ENCODE peak calls at places on chromosomes 7 and 10, in seven cellular contexts. W, Z, J, H, D, I and S are unnamed samples.

GRCh38 chr7:57868771-57869483 is 418.9 kb downstream of the ZNF716 start:
- DNase-seq in W (no peak), Z (no peak), J (no peak), H (no peak), D (no peak), I (peak), S (no peak)

GRCh38 chr7:46033592-46033991 is 112.5 kb upstream of the IGFBP3 start:
- DNase-seq in W (no peak), Z (no peak), J (no peak), H (no peak), D (no peak), I (no peak), S (no peak)

GRCh38 chr7:106844286-106844997 is 20.6 kb upstream of the PIK3CG start:
- DNase-seq in W (no peak), Z (no peak), J (no peak), H (no peak), D (no peak), I (no peak), S (no peak)

GRCh38 chr10:78713659-78714058 is 355.1 kb upstream of the ZMIZ1 start:
- DNase-seq in W (no peak), Z (no peak), J (no peak), H (no peak), D (no peak), I (no peak), S (no peak)

GRCh38 chr10:30114871-30115270 is 55.5 kb upstream of the JCAD start:
- DNase-seq in W (peak), Z (no peak), J (no peak), H (no peak), D (no peak), I (peak), S (no peak)

GRCh38 chr10:44752451-44753441 is 158.4 kb upstream of the TMEM72 start:
- DNase-seq in W (peak), Z (no peak), J (no peak), H (no peak), D (no peak), I (peak), S (peak)

GRCh38 chr7:13414661-13415105 is 574.8 kb downstream of the ETV1 start:
- DNase-seq in W (peak), Z (no peak), J (no peak), H (no peak), D (no peak), I (peak), S (peak)

GRCh38 chr10:77490512-77490911 is 147.1 kb downstream of the KCNMA1 start:
- DNase-seq in W (no peak), Z (no peak), J (no peak), H (no peak), D (no peak), I (no peak), S (no peak)

GRCh38 chr10:112852308-112852707 is 97.7 kb upstream of the TCF7L2 start:
- DNase-seq in W (no peak), Z (no peak), J (no peak), H (no peak), D (no peak), I (no peak), S (no peak)

GRCh38 chr7:35975851-35976454 is 175.1 kb downstream of the SEPTIN7 start:
- DNase-seq in W (peak), Z (no peak), J (peak), H (no peak), D (no peak), I (peak), S (peak)

GRCh38 chr10:127346604-127347003 is 150.2 kb upstream of the INSYN2A start:
- DNase-seq in W (no peak), Z (no peak), J (no peak), H (no peak), D (peak), I (no peak), S (no peak)

GRCh38 chr10:43759216-43759615 is 110.5 kb upstream of the ZNF32 start:
- DNase-seq in W (no peak), Z (no peak), J (no peak), H (no peak), D (no peak), I (no peak), S (no peak)

DNA sequence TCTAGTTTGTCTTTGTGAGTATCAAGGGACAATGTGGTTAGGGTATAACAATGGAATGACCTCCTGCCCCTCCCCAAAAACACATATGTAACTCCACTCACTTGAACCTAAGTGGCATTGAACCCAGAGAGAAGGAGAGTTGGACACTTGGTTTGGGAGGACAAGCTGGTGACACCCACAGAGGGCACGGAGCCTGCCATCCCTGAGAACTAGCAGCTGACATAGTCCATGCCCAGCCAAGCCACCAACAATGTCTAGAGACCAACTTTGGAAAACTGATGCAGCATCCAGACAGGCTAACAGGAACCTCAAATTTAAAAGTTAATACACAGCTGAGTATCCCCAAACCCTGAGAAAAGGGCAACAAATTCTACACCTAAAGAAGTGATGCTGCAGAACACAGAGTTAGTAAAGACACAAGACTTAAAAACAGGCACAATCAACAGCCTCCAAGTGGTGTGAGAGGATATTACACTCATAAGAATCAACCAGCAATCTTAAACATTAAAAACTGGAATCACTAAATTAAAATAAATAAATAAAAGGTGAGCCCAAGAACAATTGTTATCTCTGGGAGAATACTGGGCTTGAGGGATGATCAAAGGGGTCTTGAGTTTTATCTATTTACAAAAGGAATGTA is 27.2 kb downstream of the NUDCD3 start:
- DNase-seq in W (no peak), Z (no peak), J (no peak), H (no peak), D (no peak), I (peak), S (no peak)
- TF ChIP-seq CTCF in W (peak), Z (peak), J (peak), H (no peak), D (peak), I (peak), S (peak)

GRCh38 chr7:151351967-151352366 is 10.4 kb downstream of the NUB1 start:
- DNase-seq in W (no peak), Z (no peak), J (no peak), H (peak), D (peak), I (no peak), S (no peak)

GRCh38 chr7:151352512-151352911 is 10.9 kb downstream of the NUB1 start:
- DNase-seq in W (no peak), Z (no peak), J (no peak), H (no peak), D (no peak), I (no peak), S (no peak)

GRCh38 chr7:151349507-151349853 is 7.9 kb downstream of the NUB1 start:
- DNase-seq in W (no peak), Z (no peak), J (no peak), H (peak), D (peak), I (no peak), S (no peak)

GRCh38 chr7:151348970-151349369 is 7.4 kb downstream of the NUB1 start:
- DNase-seq in W (no peak), Z (no peak), J (no peak), H (no peak), D (peak), I (no peak), S (no peak)

GRCh38 chr7:151351027-151351426 is 9.4 kb downstream of the NUB1 start:
- DNase-seq in W (no peak), Z (no peak), J (peak), H (peak), D (peak), I (no peak), S (no peak)
- TF ChIP-seq CTCF in W (peak), Z (no peak), J (peak), H (no peak), D (peak), I (no peak), S (peak)

DNA sequence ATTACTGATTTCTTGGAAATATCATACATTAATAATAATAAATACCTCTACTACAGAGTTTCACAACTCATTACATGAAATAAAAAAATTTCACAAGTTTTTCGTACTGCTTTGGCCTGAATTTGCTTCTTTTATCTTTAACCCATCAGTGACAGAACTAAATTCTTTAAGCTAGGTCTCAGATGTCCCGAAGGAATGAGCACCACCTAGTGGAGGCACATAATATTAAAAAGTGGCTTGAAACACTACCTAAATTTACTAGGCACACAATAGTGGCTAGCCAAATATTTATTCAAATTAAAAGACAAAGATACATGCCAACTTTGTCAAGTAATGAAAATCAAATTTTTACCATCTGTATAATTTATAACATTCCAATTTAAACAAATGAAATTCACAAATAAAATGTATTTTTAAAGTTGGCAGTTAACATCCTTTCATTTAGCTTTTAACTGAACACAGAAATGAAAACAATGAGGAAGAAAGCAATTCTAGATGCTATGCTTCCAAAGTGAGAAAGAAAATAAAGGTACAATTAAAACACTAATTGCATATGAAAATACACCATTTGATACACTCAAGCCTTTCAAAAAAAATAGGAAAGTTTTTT is 123.3 kb downstream of the MPP7 start:
- DNase-seq in W (peak), Z (no peak), J (peak), H (no peak), D (peak), I (peak), S (no peak)
- TF ChIP-seq CTCF in W (peak), Z (peak), J (peak), H (peak), D (peak), I (peak), S (peak)

DNA sequence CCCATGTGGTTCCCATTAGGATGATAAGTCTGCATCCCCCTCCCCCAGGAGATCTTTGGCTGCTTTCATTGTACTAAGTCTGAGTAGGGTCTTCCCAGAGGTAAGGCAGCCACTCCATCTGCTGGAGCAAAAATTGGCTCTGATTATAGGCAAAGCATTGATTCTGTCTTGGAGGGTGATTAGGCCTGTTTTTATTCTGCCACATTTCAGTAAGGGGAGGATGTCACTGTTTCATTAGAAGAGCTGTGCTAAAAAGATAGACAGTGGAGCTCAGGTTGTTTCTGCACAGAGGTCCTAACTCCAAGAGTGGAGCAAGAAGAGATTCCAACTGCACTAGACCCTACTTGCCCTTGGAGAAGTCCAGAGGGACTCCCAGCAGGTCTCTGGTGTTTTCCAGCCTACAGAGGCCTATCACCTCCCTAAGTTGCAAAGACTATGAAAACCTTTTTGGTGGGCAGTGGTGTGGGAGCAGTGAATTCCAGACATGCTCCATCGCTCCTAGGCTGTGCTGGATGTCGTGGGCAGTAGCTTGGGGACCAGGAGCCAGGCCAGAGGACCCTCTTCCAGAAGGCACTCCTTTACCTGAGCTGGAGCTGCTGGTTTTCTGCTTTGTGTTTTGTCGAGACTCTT is 7.2 kb upstream of the HOXA2 start:
- DNase-seq in W (no peak), Z (no peak), J (no peak), H (no peak), D (no peak), I (no peak), S (no peak)
- TF ChIP-seq CTCF in W (no peak), Z (no peak), J (no peak), H (no peak), D (no peak), I (no peak), S (no peak)

DNA sequence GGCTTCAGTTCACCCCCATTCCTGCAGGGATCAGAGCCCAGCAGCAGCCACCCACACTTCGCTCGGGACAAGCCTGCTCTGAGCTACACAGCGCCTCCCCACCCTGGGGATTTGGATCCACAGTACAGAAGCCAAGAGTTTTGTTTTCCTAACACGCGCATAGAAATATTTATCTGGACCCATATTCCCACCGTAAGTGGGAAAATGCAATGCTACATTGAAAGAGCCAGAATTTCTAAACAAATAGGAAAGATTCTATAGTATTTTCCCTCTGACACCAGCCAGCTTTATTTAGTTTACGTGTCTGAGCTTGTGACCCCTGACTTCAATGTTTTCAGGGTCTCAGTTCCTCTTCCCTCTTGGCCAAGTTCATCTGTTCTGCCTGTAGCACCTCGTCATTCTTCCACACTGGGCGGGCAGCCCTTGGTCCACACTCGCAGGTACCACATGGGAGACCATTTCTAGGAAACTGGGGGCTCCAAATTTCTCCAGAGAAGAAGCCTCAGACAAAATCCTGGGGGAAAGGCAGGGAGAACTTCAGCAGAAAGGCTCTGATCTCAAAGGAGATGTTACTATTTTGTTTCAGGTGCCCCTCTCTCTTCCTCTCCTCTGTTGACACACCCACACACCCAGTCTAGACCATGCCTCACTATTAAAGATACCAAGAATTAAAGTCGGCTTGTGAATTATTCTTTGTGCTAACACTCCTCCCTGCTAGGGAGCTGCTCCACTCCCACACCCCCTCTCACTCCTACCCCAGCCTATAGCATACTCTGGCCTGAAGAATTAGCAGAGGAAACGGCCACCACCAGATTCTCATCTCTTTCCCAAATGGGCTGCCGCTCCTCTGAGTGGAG is 116.0 kb upstream of the PCGF5 start:
- DNase-seq in W (no peak), Z (no peak), J (no peak), H (no peak), D (no peak), I (peak), S (no peak)
- TF ChIP-seq CTCF in W (no peak), Z (no peak), J (no peak), H (no peak), D (no peak), I (peak), S (no peak)

DNA sequence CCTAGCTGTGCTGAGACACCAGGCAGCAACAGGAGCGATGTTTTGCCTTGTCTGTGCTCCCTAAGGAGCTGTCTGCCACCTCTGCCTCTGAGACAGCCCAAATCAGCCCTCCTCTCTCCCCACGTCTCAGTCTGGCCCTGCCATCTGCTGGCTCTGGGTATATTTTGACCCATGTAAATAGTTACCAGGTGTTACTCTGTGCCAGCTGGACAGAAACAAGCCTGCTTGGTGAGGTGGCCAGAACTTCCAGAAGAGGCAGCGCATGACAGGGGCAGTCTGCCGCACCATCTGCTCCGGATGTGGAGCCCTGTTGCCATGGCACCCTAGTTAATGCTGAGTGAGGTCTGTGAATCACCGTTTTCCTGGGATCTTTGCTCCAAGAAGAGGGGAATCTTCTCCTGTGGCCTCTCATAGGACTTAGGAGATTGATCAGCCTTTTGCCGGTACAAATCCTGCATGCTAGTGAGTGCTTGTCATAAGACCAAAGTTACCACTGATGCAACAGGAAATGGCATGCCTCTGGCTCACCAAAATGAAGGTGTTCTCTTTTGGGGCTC is 31.8 kb downstream of the GSTO2 start:
- DNase-seq in W (peak), Z (no peak), J (peak), H (no peak), D (no peak), I (peak), S (peak)
- TF ChIP-seq CTCF in W (peak), Z (no peak), J (peak), H (no peak), D (no peak), I (no peak), S (peak)

DNA sequence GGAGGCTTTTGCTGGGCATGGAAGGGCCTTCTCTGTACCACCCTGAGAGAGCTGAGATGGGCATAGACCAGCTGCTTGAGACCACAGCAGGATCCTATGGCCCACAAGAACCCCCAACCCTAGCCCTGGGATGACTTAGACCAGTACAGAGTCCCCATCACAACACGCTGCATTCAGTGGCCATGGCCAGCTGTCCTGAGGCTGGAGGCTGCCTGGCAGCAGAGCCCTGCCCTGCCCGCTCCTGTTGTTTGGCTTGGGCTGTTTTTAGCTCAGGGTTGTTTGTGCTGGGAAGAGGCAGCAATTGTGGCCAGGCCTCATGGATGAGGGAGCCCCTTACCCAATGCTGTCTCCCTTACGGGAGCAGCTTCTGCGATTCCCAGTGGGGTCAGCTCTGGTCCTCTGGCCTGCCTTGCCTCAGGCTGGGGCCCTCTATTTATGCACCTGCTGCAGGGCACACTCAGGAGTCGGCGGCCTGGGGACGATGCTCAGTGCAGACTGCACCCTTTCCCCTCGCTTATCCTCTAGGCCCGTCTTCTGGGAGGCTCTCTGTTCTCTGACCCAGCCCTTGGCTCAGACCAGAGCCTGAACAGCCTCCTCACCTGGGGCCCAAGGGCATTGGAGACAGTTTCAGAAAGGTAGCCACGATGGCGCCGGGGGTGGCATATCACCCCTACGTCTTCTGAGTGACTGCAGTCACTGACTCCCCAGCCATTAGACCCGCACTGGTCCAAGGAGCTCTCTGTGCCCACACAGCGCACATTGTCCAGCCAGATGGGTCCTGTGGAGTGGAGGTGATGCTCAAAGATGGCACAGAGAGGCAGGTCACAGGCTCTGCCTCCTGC is 6.3 kb downstream of the LOXL4 start:
- DNase-seq in W (no peak), Z (no peak), J (no peak), H (no peak), D (no peak), I (no peak), S (no peak)
- TF ChIP-seq CTCF in W (no peak), Z (no peak), J (no peak), H (no peak), D (no peak), I (no peak), S (no peak)

GRCh38 chr7:48351893-48352292 is 180.6 kb downstream of the ABCA13 start:
- DNase-seq in W (no peak), Z (no peak), J (no peak), H (no peak), D (no peak), I (no peak), S (no peak)
- TF ChIP-seq CTCF in W (no peak), Z (no peak), J (no peak), H (no peak), D (no peak), I (no peak), S (no peak)